ENCODE peak calls at places on chromosome 20, in eight cellular contexts. One of them, this sample, is unnamed.

GRCh38 chr20:10651227-10651990 is 22.4 kb downstream of the JAG1 start:
- DNase-seq in breast epithelium: no peak
- DNase-seq in choroid plexus epithelial cell: peak
- DNase-seq in HCT116: no peak
- DNase-seq in heart right ventricle: no peak
- DNase-seq in AG09309: no peak
- DNase-seq in cardiac muscle cell: no peak
- DNase-seq in upper lobe of left lung: no peak
- DNase-seq in this sample: no peak

GRCh38 chr20:38790210-38791053 is 15.1 kb upstream of the PPP1R16B start:
- DNase-seq in breast epithelium: no peak
- DNase-seq in AG09309: no peak
- DNase-seq in upper lobe of left lung: no peak
- DNase-seq in cardiac muscle cell: peak
- DNase-seq in choroid plexus epithelial cell: peak
- DNase-seq in HCT116: peak
- DNase-seq in heart right ventricle: no peak
- DNase-seq in this sample: peak

GRCh38 chr20:21677261-21677660 is 28.2 kb upstream of the PAX1 start:
- DNase-seq in HCT116: no peak
- DNase-seq in heart right ventricle: no peak
- DNase-seq in breast epithelium: no peak
- DNase-seq in choroid plexus epithelial cell: no peak
- DNase-seq in AG09309: no peak
- DNase-seq in upper lobe of left lung: no peak
- DNase-seq in cardiac muscle cell: no peak
- DNase-seq in this sample: no peak

GRCh38 chr20:37316116-37316774 is 26.8 kb downstream of the MANBAL start:
- DNase-seq in heart right ventricle: no peak
- DNase-seq in HCT116: no peak
- DNase-seq in choroid plexus epithelial cell: no peak
- DNase-seq in breast epithelium: no peak
- DNase-seq in AG09309: no peak
- DNase-seq in upper lobe of left lung: peak
- DNase-seq in cardiac muscle cell: no peak
- DNase-seq in this sample: no peak

GRCh38 chr20:8267009-8267408 is 134.9 kb downstream of the PLCB1 start:
- DNase-seq in AG09309: no peak
- DNase-seq in upper lobe of left lung: no peak
- DNase-seq in breast epithelium: no peak
- DNase-seq in choroid plexus epithelial cell: no peak
- DNase-seq in HCT116: no peak
- DNase-seq in heart right ventricle: no peak
- DNase-seq in cardiac muscle cell: no peak
- DNase-seq in this sample: no peak

GRCh38 chr20:8187740-8188139 is 55.7 kb downstream of the PLCB1 start:
- DNase-seq in cardiac muscle cell: no peak
- DNase-seq in breast epithelium: no peak
- DNase-seq in upper lobe of left lung: no peak
- DNase-seq in heart right ventricle: no peak
- DNase-seq in HCT116: no peak
- DNase-seq in choroid plexus epithelial cell: no peak
- DNase-seq in AG09309: no peak
- DNase-seq in this sample: no peak

GRCh38 chr20:49186535-49187329 is 1.4 kb downstream of the STAU1 start:
- DNase-seq in choroid plexus epithelial cell: peak
- DNase-seq in cardiac muscle cell: peak
- DNase-seq in HCT116: no peak
- DNase-seq in breast epithelium: peak
- DNase-seq in AG09309: no peak
- DNase-seq in heart right ventricle: no peak
- DNase-seq in upper lobe of left lung: peak
- DNase-seq in this sample: no peak

GRCh38 chr20:23212482-23212881 is 126.4 kb upstream of the CD93 start:
- DNase-seq in upper lobe of left lung: no peak
- DNase-seq in choroid plexus epithelial cell: no peak
- DNase-seq in breast epithelium: no peak
- DNase-seq in AG09309: no peak
- DNase-seq in heart right ventricle: no peak
- DNase-seq in cardiac muscle cell: no peak
- DNase-seq in HCT116: no peak
- DNase-seq in this sample: no peak

GRCh38 chr20:53578492-53579222 is 15.0 kb downstream of the ZNF217 start:
- DNase-seq in HCT116: peak
- DNase-seq in cardiac muscle cell: peak
- DNase-seq in AG09309: peak
- DNase-seq in heart right ventricle: no peak
- DNase-seq in upper lobe of left lung: peak
- DNase-seq in choroid plexus epithelial cell: peak
- DNase-seq in breast epithelium: no peak
- DNase-seq in this sample: peak

GRCh38 chr20:53581444-53582311 is 12.0 kb downstream of the ZNF217 start:
- DNase-seq in AG09309: no peak
- DNase-seq in choroid plexus epithelial cell: no peak
- DNase-seq in HCT116: no peak
- DNase-seq in upper lobe of left lung: peak
- DNase-seq in heart right ventricle: no peak
- DNase-seq in cardiac muscle cell: no peak
- DNase-seq in breast epithelium: no peak
- DNase-seq in this sample: no peak

GRCh38 chr20:53579266-53579580 is 14.4 kb downstream of the ZNF217 start:
- DNase-seq in heart right ventricle: no peak
- DNase-seq in breast epithelium: no peak
- DNase-seq in HCT116: no peak
- DNase-seq in cardiac muscle cell: no peak
- DNase-seq in upper lobe of left lung: no peak
- DNase-seq in choroid plexus epithelial cell: no peak
- DNase-seq in AG09309: no peak
- DNase-seq in this sample: no peak

GRCh38 chr20:53579581-53580375 is 13.9 kb downstream of the ZNF217 start:
- DNase-seq in breast epithelium: no peak
- DNase-seq in upper lobe of left lung: peak
- DNase-seq in heart right ventricle: no peak
- DNase-seq in HCT116: no peak
- DNase-seq in choroid plexus epithelial cell: peak
- DNase-seq in AG09309: peak
- DNase-seq in cardiac muscle cell: no peak
- DNase-seq in this sample: no peak

GRCh38 chr20:53580376-53581111 is 13.1 kb downstream of the ZNF217 start:
- DNase-seq in breast epithelium: no peak
- DNase-seq in AG09309: no peak
- DNase-seq in heart right ventricle: no peak
- DNase-seq in cardiac muscle cell: no peak
- DNase-seq in HCT116: no peak
- DNase-seq in choroid plexus epithelial cell: no peak
- DNase-seq in upper lobe of left lung: peak
- DNase-seq in this sample: no peak
- TF ChIP-seq CTCF in breast epithelium: peak
- TF ChIP-seq CTCF in AG09309: no peak
- TF ChIP-seq CTCF in heart right ventricle: no peak
- TF ChIP-seq CTCF in cardiac muscle cell: peak
- TF ChIP-seq CTCF in HCT116: no peak
- TF ChIP-seq CTCF in choroid plexus epithelial cell: peak
- TF ChIP-seq CTCF in upper lobe of left lung: no peak
- TF ChIP-seq CTCF in this sample: no peak

GRCh38 chr20:34309691-34310090 is 6.5 kb upstream of the AHCY start:
- DNase-seq in upper lobe of left lung: no peak
- DNase-seq in choroid plexus epithelial cell: no peak
- DNase-seq in HCT116: no peak
- DNase-seq in breast epithelium: no peak
- DNase-seq in cardiac muscle cell: no peak
- DNase-seq in heart right ventricle: no peak
- DNase-seq in AG09309: no peak
- DNase-seq in this sample: no peak

GRCh38 chr20:34312544-34313217 is 9.5 kb upstream of the AHCY start:
- DNase-seq in breast epithelium: peak
- DNase-seq in upper lobe of left lung: peak
- DNase-seq in AG09309: peak
- DNase-seq in HCT116: peak
- DNase-seq in heart right ventricle: peak
- DNase-seq in choroid plexus epithelial cell: peak
- DNase-seq in cardiac muscle cell: peak
- DNase-seq in this sample: peak

GRCh38 chr20:34312024-34312460 is 8.9 kb upstream of the AHCY start:
- DNase-seq in choroid plexus epithelial cell: no peak
- DNase-seq in HCT116: no peak
- DNase-seq in heart right ventricle: no peak
- DNase-seq in cardiac muscle cell: no peak
- DNase-seq in upper lobe of left lung: no peak
- DNase-seq in AG09309: no peak
- DNase-seq in breast epithelium: no peak
- DNase-seq in this sample: no peak

GRCh38 chr20:34310481-34311117 is 7.4 kb upstream of the AHCY start:
- DNase-seq in breast epithelium: no peak
- DNase-seq in heart right ventricle: no peak
- DNase-seq in HCT116: no peak
- DNase-seq in cardiac muscle cell: no peak
- DNase-seq in upper lobe of left lung: no peak
- DNase-seq in AG09309: no peak
- DNase-seq in choroid plexus epithelial cell: no peak
- DNase-seq in this sample: no peak

DNA sequence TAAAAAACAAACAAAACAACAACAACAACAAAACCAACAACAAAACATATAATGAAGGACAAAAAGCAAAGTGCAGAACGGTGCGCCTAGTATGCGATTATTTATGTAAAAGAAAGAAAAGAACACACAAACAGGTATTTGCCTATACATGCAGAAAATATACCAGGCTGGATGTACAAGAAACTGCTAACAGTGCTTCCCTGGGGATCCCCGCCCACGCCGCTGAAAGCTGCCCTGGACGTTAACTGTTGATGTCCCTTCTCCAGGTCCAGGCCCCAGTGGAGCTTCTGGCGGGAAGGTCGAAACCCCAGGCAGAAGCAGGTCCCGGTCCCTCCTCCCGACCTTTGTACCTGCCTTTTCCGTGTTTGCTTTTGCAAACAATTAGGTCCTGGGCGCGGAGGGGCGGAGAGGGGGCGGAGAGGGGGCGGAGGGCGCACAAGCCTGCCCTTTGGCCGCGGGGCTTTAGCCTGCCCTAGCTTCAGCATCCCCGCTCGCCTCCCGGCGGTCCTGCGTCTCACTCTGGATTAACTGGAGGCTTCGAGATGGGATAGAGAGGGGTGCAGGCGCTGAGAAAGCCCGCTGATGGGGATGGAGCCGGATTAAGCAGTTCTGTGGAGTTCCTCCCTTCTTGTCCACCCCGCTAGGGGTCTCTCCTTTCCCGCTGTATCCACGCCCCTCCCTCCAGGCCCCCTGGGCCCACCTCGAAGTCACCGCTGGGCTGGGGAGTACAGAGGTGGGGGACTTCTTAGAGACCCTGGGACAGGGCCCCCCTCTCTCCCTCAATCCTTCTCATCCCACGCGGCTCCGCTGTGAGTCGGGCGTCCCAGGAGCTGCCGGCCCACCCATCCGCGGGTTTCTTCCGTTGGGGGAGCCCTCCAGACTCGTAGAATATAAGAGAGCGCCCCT is 8.2 kb upstream of the AHCY start:
- DNase-seq in heart right ventricle: no peak
- DNase-seq in upper lobe of left lung: no peak
- DNase-seq in breast epithelium: no peak
- DNase-seq in choroid plexus epithelial cell: peak
- DNase-seq in AG09309: no peak
- DNase-seq in cardiac muscle cell: peak
- DNase-seq in HCT116: no peak
- DNase-seq in this sample: no peak
- H3K4me3 ChIP-seq in heart right ventricle: peak
- H3K4me3 ChIP-seq in upper lobe of left lung: peak
- H3K4me3 ChIP-seq in breast epithelium: peak
- H3K4me3 ChIP-seq in choroid plexus epithelial cell: peak
- H3K4me3 ChIP-seq in AG09309: peak
- H3K4me3 ChIP-seq in cardiac muscle cell: peak
- H3K4me3 ChIP-seq in HCT116: no peak
- H3K4me3 ChIP-seq in this sample: no peak

GRCh38 chr20:50876816-50877215 is 54.4 kb downstream of the ADNP start:
- DNase-seq in HCT116: no peak
- DNase-seq in cardiac muscle cell: no peak
- DNase-seq in choroid plexus epithelial cell: no peak
- DNase-seq in upper lobe of left lung: no peak
- DNase-seq in heart right ventricle: no peak
- DNase-seq in breast epithelium: no peak
- DNase-seq in AG09309: no peak
- DNase-seq in this sample: no peak
- TF ChIP-seq CTCF in HCT116: no peak
- TF ChIP-seq CTCF in cardiac muscle cell: no peak
- TF ChIP-seq CTCF in choroid plexus epithelial cell: no peak
- TF ChIP-seq CTCF in upper lobe of left lung: no peak
- TF ChIP-seq CTCF in heart right ventricle: no peak
- TF ChIP-seq CTCF in breast epithelium: no peak
- TF ChIP-seq CTCF in AG09309: no peak
- TF ChIP-seq CTCF in this sample: no peak

GRCh38 chr20:40565681-40566040 is 123.4 kb downstream of the MAFB start:
- DNase-seq in AG09309: no peak
- DNase-seq in breast epithelium: no peak
- DNase-seq in choroid plexus epithelial cell: no peak
- DNase-seq in upper lobe of left lung: no peak
- DNase-seq in heart right ventricle: no peak
- DNase-seq in cardiac muscle cell: peak
- DNase-seq in HCT116: no peak
- DNase-seq in this sample: no peak

GRCh38 chr20:40564997-40565680 is 123.9 kb downstream of the MAFB start:
- DNase-seq in HCT116: peak
- DNase-seq in AG09309: no peak
- DNase-seq in cardiac muscle cell: no peak
- DNase-seq in heart right ventricle: no peak
- DNase-seq in breast epithelium: no peak
- DNase-seq in upper lobe of left lung: no peak
- DNase-seq in choroid plexus epithelial cell: peak
- DNase-seq in this sample: peak

GRCh38 chr20:40561187-40561586 is 127.8 kb downstream of the MAFB start:
- DNase-seq in upper lobe of left lung: no peak
- DNase-seq in HCT116: no peak
- DNase-seq in choroid plexus epithelial cell: no peak
- DNase-seq in AG09309: no peak
- DNase-seq in cardiac muscle cell: no peak
- DNase-seq in breast epithelium: no peak
- DNase-seq in heart right ventricle: no peak
- DNase-seq in this sample: no peak

GRCh38 chr20:40563296-40563950 is 125.6 kb downstream of the MAFB start:
- DNase-seq in cardiac muscle cell: no peak
- DNase-seq in upper lobe of left lung: peak
- DNase-seq in HCT116: peak
- DNase-seq in heart right ventricle: peak
- DNase-seq in breast epithelium: no peak
- DNase-seq in choroid plexus epithelial cell: peak
- DNase-seq in AG09309: no peak
- DNase-seq in this sample: no peak

DNA sequence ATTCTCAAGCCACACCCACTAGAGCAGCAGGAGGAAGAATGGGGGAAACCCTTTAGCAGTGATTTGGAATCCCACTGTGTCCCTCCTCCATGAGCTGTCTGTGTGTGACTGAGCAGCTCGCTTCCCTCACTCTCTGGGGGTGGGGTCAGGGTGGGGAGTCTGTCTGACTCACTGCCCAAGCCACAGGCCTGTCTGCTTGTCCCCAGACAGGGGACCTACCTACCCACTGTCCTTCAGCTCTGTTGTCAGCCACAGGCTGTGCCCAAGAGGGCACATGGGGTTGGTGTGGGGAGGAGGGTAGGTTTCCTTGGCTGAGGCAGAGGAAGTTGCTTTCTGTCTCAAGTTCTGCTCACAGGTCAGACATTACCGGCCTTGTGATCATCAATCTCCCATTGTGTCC is 127.0 kb downstream of the MAFB start:
- DNase-seq in heart right ventricle: no peak
- DNase-seq in cardiac muscle cell: no peak
- DNase-seq in AG09309: no peak
- DNase-seq in choroid plexus epithelial cell: peak
- DNase-seq in upper lobe of left lung: peak
- DNase-seq in breast epithelium: no peak
- DNase-seq in HCT116: no peak
- DNase-seq in this sample: no peak
- H3K4me3 ChIP-seq in heart right ventricle: no peak
- H3K4me3 ChIP-seq in cardiac muscle cell: no peak
- H3K4me3 ChIP-seq in AG09309: no peak
- H3K4me3 ChIP-seq in choroid plexus epithelial cell: no peak
- H3K4me3 ChIP-seq in upper lobe of left lung: no peak
- H3K4me3 ChIP-seq in breast epithelium: no peak
- H3K4me3 ChIP-seq in HCT116: no peak
- H3K4me3 ChIP-seq in this sample: no peak

This sample was measured in HFF-Myc.